ENCODE peak calls at places on chromosomes 2 and 18, in ten cellular contexts. One of them, this sample, is unnamed.

GRCh38 chr2:35298493-35298892 is 1057.1 kb upstream of the CRIM1 start:
- DNase-seq in caudate nucleus: no peak
- DNase-seq in GM20000: no peak
- DNase-seq in cardiac fibroblast: peak
- DNase-seq in NCI-H187: no peak
- DNase-seq in OCI-LY7: no peak
- DNase-seq in fibroblast of mammary gland: no peak
- DNase-seq in stimulated activated CD8-positive, alpha-beta memory T cell treated with anti-CD3 and anti-CD28 coated beads, Interleukin-12 subunit alpha, Interleukin-12 subunit beta, amount 100 ng/mL, for 1 hour: no peak
- DNase-seq in heart right ventricle: peak
- DNase-seq in naive thymus-derived CD4-positive, alpha-beta T cell: no peak
- DNase-seq in this sample: peak

GRCh38 chr2:151275291-151275690 is 13.6 kb upstream of the RBM43 start:
- DNase-seq in caudate nucleus: no peak
- DNase-seq in GM20000: no peak
- DNase-seq in cardiac fibroblast: no peak
- DNase-seq in NCI-H187: no peak
- DNase-seq in OCI-LY7: no peak
- DNase-seq in fibroblast of mammary gland: no peak
- DNase-seq in stimulated activated CD8-positive, alpha-beta memory T cell treated with anti-CD3 and anti-CD28 coated beads, Interleukin-12 subunit alpha, Interleukin-12 subunit beta, amount 100 ng/mL, for 1 hour: no peak
- DNase-seq in heart right ventricle: no peak
- DNase-seq in naive thymus-derived CD4-positive, alpha-beta T cell: no peak
- DNase-seq in this sample: no peak

GRCh38 chr18:61748024-61748423 is 144.8 kb downstream of the RNF152 start:
- DNase-seq in caudate nucleus: no peak
- DNase-seq in GM20000: no peak
- DNase-seq in cardiac fibroblast: no peak
- DNase-seq in NCI-H187: no peak
- DNase-seq in OCI-LY7: no peak
- DNase-seq in fibroblast of mammary gland: no peak
- DNase-seq in stimulated activated CD8-positive, alpha-beta memory T cell treated with anti-CD3 and anti-CD28 coated beads, Interleukin-12 subunit alpha, Interleukin-12 subunit beta, amount 100 ng/mL, for 1 hour: no peak
- DNase-seq in heart right ventricle: peak
- DNase-seq in naive thymus-derived CD4-positive, alpha-beta T cell: no peak
- DNase-seq in this sample: no peak

GRCh38 chr2:226726546-226726945 is 73.1 kb downstream of the IRS1 start:
- DNase-seq in caudate nucleus: no peak
- DNase-seq in GM20000: no peak
- DNase-seq in cardiac fibroblast: no peak
- DNase-seq in NCI-H187: no peak
- DNase-seq in OCI-LY7: no peak
- DNase-seq in fibroblast of mammary gland: peak
- DNase-seq in stimulated activated CD8-positive, alpha-beta memory T cell treated with anti-CD3 and anti-CD28 coated beads, Interleukin-12 subunit alpha, Interleukin-12 subunit beta, amount 100 ng/mL, for 1 hour: no peak
- DNase-seq in heart right ventricle: no peak
- DNase-seq in naive thymus-derived CD4-positive, alpha-beta T cell: no peak
- DNase-seq in this sample: peak

GRCh38 chr18:74982946-74983635 is 225.8 kb downstream of the PTGR3 start:
- DNase-seq in caudate nucleus: no peak
- DNase-seq in GM20000: no peak
- DNase-seq in cardiac fibroblast: no peak
- DNase-seq in NCI-H187: no peak
- DNase-seq in OCI-LY7: no peak
- DNase-seq in fibroblast of mammary gland: no peak
- DNase-seq in stimulated activated CD8-positive, alpha-beta memory T cell treated with anti-CD3 and anti-CD28 coated beads, Interleukin-12 subunit alpha, Interleukin-12 subunit beta, amount 100 ng/mL, for 1 hour: no peak
- DNase-seq in heart right ventricle: no peak
- DNase-seq in naive thymus-derived CD4-positive, alpha-beta T cell: no peak
- DNase-seq in this sample: no peak

GRCh38 chr2:223467194-223467593 is 135.0 kb downstream of the SCG2 start:
- DNase-seq in caudate nucleus: no peak
- DNase-seq in GM20000: no peak
- DNase-seq in cardiac fibroblast: no peak
- DNase-seq in NCI-H187: no peak
- DNase-seq in OCI-LY7: no peak
- DNase-seq in fibroblast of mammary gland: no peak
- DNase-seq in stimulated activated CD8-positive, alpha-beta memory T cell treated with anti-CD3 and anti-CD28 coated beads, Interleukin-12 subunit alpha, Interleukin-12 subunit beta, amount 100 ng/mL, for 1 hour: no peak
- DNase-seq in heart right ventricle: no peak
- DNase-seq in naive thymus-derived CD4-positive, alpha-beta T cell: no peak
- DNase-seq in this sample: peak

GRCh38 chr2:27128810-27129571 is 5.4 kb downstream of the ABHD1 start:
- DNase-seq in caudate nucleus: no peak
- DNase-seq in GM20000: no peak
- DNase-seq in cardiac fibroblast: no peak
- DNase-seq in NCI-H187: no peak
- DNase-seq in OCI-LY7: no peak
- DNase-seq in fibroblast of mammary gland: no peak
- DNase-seq in stimulated activated CD8-positive, alpha-beta memory T cell treated with anti-CD3 and anti-CD28 coated beads, Interleukin-12 subunit alpha, Interleukin-12 subunit beta, amount 100 ng/mL, for 1 hour: no peak
- DNase-seq in heart right ventricle: no peak
- DNase-seq in naive thymus-derived CD4-positive, alpha-beta T cell: no peak
- DNase-seq in this sample: no peak

GRCh38 chr2:30379481-30379880 is 67.6 kb upstream of the LCLAT1 start:
- DNase-seq in caudate nucleus: no peak
- DNase-seq in GM20000: no peak
- DNase-seq in cardiac fibroblast: no peak
- DNase-seq in NCI-H187: no peak
- DNase-seq in OCI-LY7: no peak
- DNase-seq in fibroblast of mammary gland: no peak
- DNase-seq in stimulated activated CD8-positive, alpha-beta memory T cell treated with anti-CD3 and anti-CD28 coated beads, Interleukin-12 subunit alpha, Interleukin-12 subunit beta, amount 100 ng/mL, for 1 hour: no peak
- DNase-seq in heart right ventricle: no peak
- DNase-seq in naive thymus-derived CD4-positive, alpha-beta T cell: no peak
- DNase-seq in this sample: no peak

GRCh38 chr2:54704688-54705605 is 18.5 kb upstream of the EML6 start:
- DNase-seq in caudate nucleus: no peak
- DNase-seq in GM20000: peak
- DNase-seq in cardiac fibroblast: peak
- DNase-seq in NCI-H187: no peak
- DNase-seq in OCI-LY7: peak
- DNase-seq in fibroblast of mammary gland: peak
- DNase-seq in stimulated activated CD8-positive, alpha-beta memory T cell treated with anti-CD3 and anti-CD28 coated beads, Interleukin-12 subunit alpha, Interleukin-12 subunit beta, amount 100 ng/mL, for 1 hour: no peak
- DNase-seq in heart right ventricle: no peak
- DNase-seq in naive thymus-derived CD4-positive, alpha-beta T cell: peak
- DNase-seq in this sample: peak

GRCh38 chr2:34570266-34570872 is 971.3 kb upstream of the FAM98A start:
- DNase-seq in caudate nucleus: no peak
- DNase-seq in GM20000: peak
- DNase-seq in cardiac fibroblast: no peak
- DNase-seq in NCI-H187: no peak
- DNase-seq in OCI-LY7: peak
- DNase-seq in fibroblast of mammary gland: peak
- DNase-seq in stimulated activated CD8-positive, alpha-beta memory T cell treated with anti-CD3 and anti-CD28 coated beads, Interleukin-12 subunit alpha, Interleukin-12 subunit beta, amount 100 ng/mL, for 1 hour: no peak
- DNase-seq in heart right ventricle: no peak
- DNase-seq in naive thymus-derived CD4-positive, alpha-beta T cell: no peak
- DNase-seq in this sample: peak

GRCh38 chr2:69549421-69549820 is 94.1 kb downstream of the AAK1 start:
- DNase-seq in caudate nucleus: no peak
- DNase-seq in GM20000: no peak
- DNase-seq in cardiac fibroblast: peak
- DNase-seq in NCI-H187: no peak
- DNase-seq in OCI-LY7: no peak
- DNase-seq in fibroblast of mammary gland: peak
- DNase-seq in stimulated activated CD8-positive, alpha-beta memory T cell treated with anti-CD3 and anti-CD28 coated beads, Interleukin-12 subunit alpha, Interleukin-12 subunit beta, amount 100 ng/mL, for 1 hour: no peak
- DNase-seq in heart right ventricle: no peak
- DNase-seq in naive thymus-derived CD4-positive, alpha-beta T cell: no peak
- DNase-seq in this sample: peak

GRCh38 chr2:15313657-15314056 is 247.5 kb downstream of the NBAS start:
- DNase-seq in caudate nucleus: no peak
- DNase-seq in GM20000: peak
- DNase-seq in cardiac fibroblast: peak
- DNase-seq in NCI-H187: no peak
- DNase-seq in OCI-LY7: peak
- DNase-seq in fibroblast of mammary gland: peak
- DNase-seq in stimulated activated CD8-positive, alpha-beta memory T cell treated with anti-CD3 and anti-CD28 coated beads, Interleukin-12 subunit alpha, Interleukin-12 subunit beta, amount 100 ng/mL, for 1 hour: no peak
- DNase-seq in heart right ventricle: no peak
- DNase-seq in naive thymus-derived CD4-positive, alpha-beta T cell: no peak
- DNase-seq in this sample: peak

GRCh38 chr2:19185061-19185460 is 173.4 kb downstream of the OSR1 start:
- DNase-seq in caudate nucleus: no peak
- DNase-seq in GM20000: no peak
- DNase-seq in cardiac fibroblast: peak
- DNase-seq in NCI-H187: no peak
- DNase-seq in OCI-LY7: no peak
- DNase-seq in fibroblast of mammary gland: peak
- DNase-seq in stimulated activated CD8-positive, alpha-beta memory T cell treated with anti-CD3 and anti-CD28 coated beads, Interleukin-12 subunit alpha, Interleukin-12 subunit beta, amount 100 ng/mL, for 1 hour: no peak
- DNase-seq in heart right ventricle: no peak
- DNase-seq in naive thymus-derived CD4-positive, alpha-beta T cell: no peak
- DNase-seq in this sample: peak

GRCh38 chr2:120283649-120284048 is 31.0 kb downstream of the RALB start:
- DNase-seq in caudate nucleus: no peak
- DNase-seq in GM20000: no peak
- DNase-seq in cardiac fibroblast: no peak
- DNase-seq in NCI-H187: no peak
- DNase-seq in OCI-LY7: no peak
- DNase-seq in fibroblast of mammary gland: no peak
- DNase-seq in stimulated activated CD8-positive, alpha-beta memory T cell treated with anti-CD3 and anti-CD28 coated beads, Interleukin-12 subunit alpha, Interleukin-12 subunit beta, amount 100 ng/mL, for 1 hour: no peak
- DNase-seq in heart right ventricle: no peak
- DNase-seq in naive thymus-derived CD4-positive, alpha-beta T cell: no peak
- DNase-seq in this sample: peak

GRCh38 chr2:75513616-75514170 is 47.0 kb downstream of the EVA1A start:
- DNase-seq in caudate nucleus: no peak
- DNase-seq in GM20000: no peak
- DNase-seq in cardiac fibroblast: peak
- DNase-seq in NCI-H187: no peak
- DNase-seq in OCI-LY7: no peak
- DNase-seq in fibroblast of mammary gland: no peak
- DNase-seq in stimulated activated CD8-positive, alpha-beta memory T cell treated with anti-CD3 and anti-CD28 coated beads, Interleukin-12 subunit alpha, Interleukin-12 subunit beta, amount 100 ng/mL, for 1 hour: no peak
- DNase-seq in heart right ventricle: no peak
- DNase-seq in naive thymus-derived CD4-positive, alpha-beta T cell: no peak
- DNase-seq in this sample: no peak

GRCh38 chr2:237889016-237889415 is 29.6 kb downstream of the RAMP1 start:
- DNase-seq in caudate nucleus: no peak
- DNase-seq in GM20000: no peak
- DNase-seq in cardiac fibroblast: no peak
- DNase-seq in NCI-H187: no peak
- DNase-seq in OCI-LY7: no peak
- DNase-seq in fibroblast of mammary gland: no peak
- DNase-seq in stimulated activated CD8-positive, alpha-beta memory T cell treated with anti-CD3 and anti-CD28 coated beads, Interleukin-12 subunit alpha, Interleukin-12 subunit beta, amount 100 ng/mL, for 1 hour: no peak
- DNase-seq in heart right ventricle: no peak
- DNase-seq in naive thymus-derived CD4-positive, alpha-beta T cell: no peak
- DNase-seq in this sample: no peak

GRCh38 chr2:105330681-105331375 is 1.3 kb upstream of the TGFBRAP1 start:
- DNase-seq in caudate nucleus: no peak
- DNase-seq in GM20000: no peak
- DNase-seq in cardiac fibroblast: no peak
- DNase-seq in NCI-H187: peak
- DNase-seq in OCI-LY7: no peak
- DNase-seq in fibroblast of mammary gland: no peak
- DNase-seq in stimulated activated CD8-positive, alpha-beta memory T cell treated with anti-CD3 and anti-CD28 coated beads, Interleukin-12 subunit alpha, Interleukin-12 subunit beta, amount 100 ng/mL, for 1 hour: no peak
- DNase-seq in heart right ventricle: no peak
- DNase-seq in naive thymus-derived CD4-positive, alpha-beta T cell: no peak
- DNase-seq in this sample: peak

GRCh38 chr2:60331106-60331809 is 222.2 kb downstream of the BCL11A start:
- DNase-seq in caudate nucleus: no peak
- DNase-seq in GM20000: no peak
- DNase-seq in cardiac fibroblast: no peak
- DNase-seq in NCI-H187: peak
- DNase-seq in OCI-LY7: no peak
- DNase-seq in fibroblast of mammary gland: no peak
- DNase-seq in stimulated activated CD8-positive, alpha-beta memory T cell treated with anti-CD3 and anti-CD28 coated beads, Interleukin-12 subunit alpha, Interleukin-12 subunit beta, amount 100 ng/mL, for 1 hour: no peak
- DNase-seq in heart right ventricle: no peak
- DNase-seq in naive thymus-derived CD4-positive, alpha-beta T cell: no peak
- DNase-seq in this sample: no peak

GRCh38 chr2:235343156-235343774 is 150.6 kb upstream of the AGAP1 start:
- DNase-seq in caudate nucleus: no peak
- DNase-seq in GM20000: no peak
- DNase-seq in cardiac fibroblast: no peak
- DNase-seq in NCI-H187: no peak
- DNase-seq in OCI-LY7: no peak
- DNase-seq in fibroblast of mammary gland: peak
- DNase-seq in stimulated activated CD8-positive, alpha-beta memory T cell treated with anti-CD3 and anti-CD28 coated beads, Interleukin-12 subunit alpha, Interleukin-12 subunit beta, amount 100 ng/mL, for 1 hour: no peak
- DNase-seq in heart right ventricle: peak
- DNase-seq in naive thymus-derived CD4-positive, alpha-beta T cell: no peak
- DNase-seq in this sample: no peak

GRCh38 chr2:235770909-235771820 is 277.3 kb downstream of the AGAP1 start:
- DNase-seq in caudate nucleus: no peak
- DNase-seq in GM20000: no peak
- DNase-seq in cardiac fibroblast: no peak
- DNase-seq in NCI-H187: no peak
- DNase-seq in OCI-LY7: no peak
- DNase-seq in fibroblast of mammary gland: no peak
- DNase-seq in stimulated activated CD8-positive, alpha-beta memory T cell treated with anti-CD3 and anti-CD28 coated beads, Interleukin-12 subunit alpha, Interleukin-12 subunit beta, amount 100 ng/mL, for 1 hour: no peak
- DNase-seq in heart right ventricle: no peak
- DNase-seq in naive thymus-derived CD4-positive, alpha-beta T cell: no peak
- DNase-seq in this sample: no peak

GRCh38 chr2:120898961-120899360 is 163.3 kb downstream of the GLI2 start:
- DNase-seq in caudate nucleus: no peak
- DNase-seq in GM20000: no peak
- DNase-seq in cardiac fibroblast: no peak
- DNase-seq in NCI-H187: no peak
- DNase-seq in OCI-LY7: no peak
- DNase-seq in fibroblast of mammary gland: no peak
- DNase-seq in stimulated activated CD8-positive, alpha-beta memory T cell treated with anti-CD3 and anti-CD28 coated beads, Interleukin-12 subunit alpha, Interleukin-12 subunit beta, amount 100 ng/mL, for 1 hour: no peak
- DNase-seq in heart right ventricle: no peak
- DNase-seq in naive thymus-derived CD4-positive, alpha-beta T cell: no peak
- DNase-seq in this sample: no peak

GRCh38 chr2:72012886-72013574 is 134.6 kb downstream of the CYP26B1 start:
- DNase-seq in caudate nucleus: no peak
- DNase-seq in GM20000: no peak
- DNase-seq in cardiac fibroblast: no peak
- DNase-seq in NCI-H187: no peak
- DNase-seq in OCI-LY7: no peak
- DNase-seq in fibroblast of mammary gland: no peak
- DNase-seq in stimulated activated CD8-positive, alpha-beta memory T cell treated with anti-CD3 and anti-CD28 coated beads, Interleukin-12 subunit alpha, Interleukin-12 subunit beta, amount 100 ng/mL, for 1 hour: no peak
- DNase-seq in heart right ventricle: no peak
- DNase-seq in naive thymus-derived CD4-positive, alpha-beta T cell: no peak
- DNase-seq in this sample: no peak

GRCh38 chr2:159137511-159138101 is 148.9 kb downstream of the WDSUB1 start:
- DNase-seq in caudate nucleus: no peak
- DNase-seq in GM20000: no peak
- DNase-seq in cardiac fibroblast: peak
- DNase-seq in NCI-H187: no peak
- DNase-seq in OCI-LY7: no peak
- DNase-seq in fibroblast of mammary gland: peak
- DNase-seq in stimulated activated CD8-positive, alpha-beta memory T cell treated with anti-CD3 and anti-CD28 coated beads, Interleukin-12 subunit alpha, Interleukin-12 subunit beta, amount 100 ng/mL, for 1 hour: no peak
- DNase-seq in heart right ventricle: peak
- DNase-seq in naive thymus-derived CD4-positive, alpha-beta T cell: no peak
- DNase-seq in this sample: peak

GRCh38 chr2:36800381-36800780 is 103.9 kb downstream of the VIT start:
- DNase-seq in caudate nucleus: peak
- DNase-seq in GM20000: no peak
- DNase-seq in cardiac fibroblast: no peak
- DNase-seq in NCI-H187: no peak
- DNase-seq in OCI-LY7: no peak
- DNase-seq in fibroblast of mammary gland: no peak
- DNase-seq in stimulated activated CD8-positive, alpha-beta memory T cell treated with anti-CD3 and anti-CD28 coated beads, Interleukin-12 subunit alpha, Interleukin-12 subunit beta, amount 100 ng/mL, for 1 hour: peak
- DNase-seq in heart right ventricle: no peak
- DNase-seq in naive thymus-derived CD4-positive, alpha-beta T cell: no peak
- DNase-seq in this sample: no peak

GRCh38 chr2:103172821-103173220 is 411.0 kb downstream of the TMEM182 start:
- DNase-seq in caudate nucleus: no peak
- DNase-seq in GM20000: no peak
- DNase-seq in cardiac fibroblast: no peak
- DNase-seq in NCI-H187: no peak
- DNase-seq in OCI-LY7: no peak
- DNase-seq in fibroblast of mammary gland: no peak
- DNase-seq in stimulated activated CD8-positive, alpha-beta memory T cell treated with anti-CD3 and anti-CD28 coated beads, Interleukin-12 subunit alpha, Interleukin-12 subunit beta, amount 100 ng/mL, for 1 hour: no peak
- DNase-seq in heart right ventricle: no peak
- DNase-seq in naive thymus-derived CD4-positive, alpha-beta T cell: no peak
- DNase-seq in this sample: no peak

GRCh38 chr2:39725401-39725800 is 53.7 kb downstream of the THUMPD2 start:
- DNase-seq in caudate nucleus: no peak
- DNase-seq in GM20000: no peak
- DNase-seq in cardiac fibroblast: no peak
- DNase-seq in NCI-H187: no peak
- DNase-seq in OCI-LY7: no peak
- DNase-seq in fibroblast of mammary gland: peak
- DNase-seq in stimulated activated CD8-positive, alpha-beta memory T cell treated with anti-CD3 and anti-CD28 coated beads, Interleukin-12 subunit alpha, Interleukin-12 subunit beta, amount 100 ng/mL, for 1 hour: no peak
- DNase-seq in heart right ventricle: no peak
- DNase-seq in naive thymus-derived CD4-positive, alpha-beta T cell: no peak
- DNase-seq in this sample: peak

This sample was measured in ELR.